ENCODE peak calls at places on chromosomes 7 and 10, in nine cellular contexts. I, F, X, L, K, Q, S, H and G are unnamed samples.

GRCh38 chr7:151167197-151167911 is at the start of gene GBX1:
- DNase-seq in Q (no peak), X (peak), L (no peak), K (peak), I (no peak), F (no peak), H (peak), S (no peak), G (no peak)

GRCh38 chr7:106460792-106461254 is 176.0 kb upstream of the NAMPT start:
- DNase-seq in S (no peak), X (no peak), H (no peak), Q (no peak), F (no peak), L (no peak), K (no peak), I (no peak), G (no peak)

GRCh38 chr7:89887489-89887888 is 266.8 kb upstream of the STEAP1 start:
- DNase-seq in I (no peak), S (no peak), F (peak), X (no peak), H (no peak), K (no peak), L (no peak), Q (no peak), G (no peak)

GRCh38 chr7:132019718-132020117 is 463.3 kb upstream of the PODXL start:
- DNase-seq in H (no peak), X (no peak), F (no peak), S (no peak), I (no peak), K (no peak), L (no peak), Q (peak), G (no peak)

GRCh38 chr7:2979951-2980350 is 63.7 kb downstream of the CARD11 start:
- DNase-seq in F (no peak), X (no peak), Q (no peak), K (no peak), H (no peak), S (no peak), L (no peak), I (no peak), G (no peak)

GRCh38 chr10:77360121-77360520 is 277.5 kb downstream of the KCNMA1 start:
- DNase-seq in S (no peak), L (no peak), F (peak), K (no peak), H (no peak), Q (no peak), I (no peak), X (no peak), G (no peak)

GRCh38 chr7:50502947-50503346 is 52.8 kb upstream of the FIGNL1 start:
- DNase-seq in F (peak), L (no peak), I (no peak), S (no peak), H (no peak), X (no peak), K (no peak), Q (no peak), G (no peak)

GRCh38 chr7:81583882-81584533 is 185.8 kb downstream of the HGF start:
- DNase-seq in S (no peak), F (peak), Q (no peak), X (no peak), H (no peak), I (no peak), K (no peak), L (no peak), G (no peak)

GRCh38 chr10:126140746-126141273 is 244.4 kb downstream of the FANK1 start:
- DNase-seq in X (no peak), Q (peak), F (no peak), L (no peak), I (no peak), K (no peak), S (no peak), H (no peak), G (no peak)

GRCh38 chr7:24908166-24908565 is 71.8 kb downstream of the OSBPL3 start:
- DNase-seq in H (no peak), K (no peak), S (no peak), X (no peak), Q (no peak), L (no peak), F (no peak), I (no peak), G (no peak)

GRCh38 chr7:158704524-158705233 is at the start of gene NCAPG2:
- DNase-seq in Q (peak), X (peak), I (peak), K (peak), H (peak), S (peak), F (peak), L (peak), G (peak)

GRCh38 chr7:37182011-37182478 is 266.6 kb downstream of the ELMO1 start:
- DNase-seq in I (peak), X (peak), S (peak), H (peak), K (peak), L (peak), F (peak), Q (peak), G (peak)

GRCh38 chr7:95753440-95753839 is 18.9 kb upstream of the DYNC1I1 start:
- DNase-seq in Q (no peak), X (no peak), L (no peak), K (no peak), F (no peak), I (no peak), S (no peak), H (no peak), G (no peak)

GRCh38 chr7:30932562-30932961 is 20.9 kb downstream of the AQP1 start:
- DNase-seq in S (no peak), K (no peak), I (no peak), H (peak), Q (peak), F (no peak), X (no peak), L (no peak), G (no peak)

GRCh38 chr7:19066109-19066508 is 51.3 kb downstream of the TWIST1 start:
- DNase-seq in K (no peak), X (no peak), I (no peak), L (no peak), S (no peak), H (no peak), Q (no peak), F (peak), G (no peak)